ENCODE peak calls at places on chromosomes 12 and 14, in seven cellular contexts. One of them, this sample, is unnamed.

GRCh38 chr14:55038708-55039107 is 11.7 kb downstream of the SOCS4 start:
- DNase-seq in transverse colon: no peak
- DNase-seq in A549: no peak
- DNase-seq in SK-N-SH: no peak
- DNase-seq in tibial nerve: no peak
- DNase-seq in stomach: no peak
- DNase-seq in upper lobe of left lung: no peak
- DNase-seq in this sample: no peak

GRCh38 chr14:104876251-104876699 is 11.2 kb downstream of the CEP170B start:
- DNase-seq in upper lobe of left lung: no peak
- DNase-seq in A549: peak; percentile 69
- DNase-seq in tibial nerve: no peak
- DNase-seq in SK-N-SH: peak; percentile 92
- DNase-seq in transverse colon: no peak
- DNase-seq in stomach: no peak
- DNase-seq in this sample: peak; percentile 31

GRCh38 chr12:104888892-104889291 is 69.2 kb downstream of the SLC41A2 start:
- DNase-seq in stomach: no peak
- DNase-seq in upper lobe of left lung: no peak
- DNase-seq in SK-N-SH: no peak
- DNase-seq in A549: no peak
- DNase-seq in transverse colon: no peak
- DNase-seq in tibial nerve: no peak
- DNase-seq in this sample: no peak

GRCh38 chr12:12684375-12685106 is 11.4 kb downstream of the GPR19 start:
- DNase-seq in stomach: no peak
- DNase-seq in A549: peak; percentile 51
- DNase-seq in upper lobe of left lung: no peak
- DNase-seq in transverse colon: no peak
- DNase-seq in SK-N-SH: peak; percentile 75
- DNase-seq in tibial nerve: peak; percentile 51
- DNase-seq in this sample: no peak

GRCh38 chr14:100526632-100527031 is 60.6 kb downstream of the BEGAIN start:
- DNase-seq in tibial nerve: peak; percentile 3
- DNase-seq in transverse colon: no peak
- DNase-seq in stomach: peak; percentile 23
- DNase-seq in upper lobe of left lung: peak; percentile 21
- DNase-seq in A549: no peak
- DNase-seq in SK-N-SH: no peak
- DNase-seq in this sample: no peak

GRCh38 chr12:85016423-85016822 is 19.7 kb downstream of the TSPAN19 start:
- DNase-seq in tibial nerve: peak; percentile 74
- DNase-seq in upper lobe of left lung: no peak
- DNase-seq in transverse colon: no peak
- DNase-seq in stomach: no peak
- DNase-seq in A549: peak; percentile 78
- DNase-seq in SK-N-SH: no peak
- DNase-seq in this sample: no peak

GRCh38 chr14:76687611-76688372 is 73.5 kb upstream of the VASH1 start:
- DNase-seq in SK-N-SH: no peak
- DNase-seq in tibial nerve: no peak
- DNase-seq in stomach: no peak
- DNase-seq in A549: no peak
- DNase-seq in transverse colon: peak; percentile 58
- DNase-seq in upper lobe of left lung: no peak
- DNase-seq in this sample: no peak

GRCh38 chr12:19850341-19851065 is 411.2 kb downstream of the AEBP2 start:
- DNase-seq in transverse colon: no peak
- DNase-seq in SK-N-SH: no peak
- DNase-seq in tibial nerve: no peak
- DNase-seq in stomach: no peak
- DNase-seq in upper lobe of left lung: no peak
- DNase-seq in A549: no peak
- DNase-seq in this sample: no peak

GRCh38 chr12:80813820-80814219 is 97.1 kb downstream of the MYF5 start:
- DNase-seq in transverse colon: no peak
- DNase-seq in upper lobe of left lung: no peak
- DNase-seq in stomach: no peak
- DNase-seq in tibial nerve: no peak
- DNase-seq in SK-N-SH: no peak
- DNase-seq in A549: no peak
- DNase-seq in this sample: no peak

GRCh38 chr12:78671295-78671694 is 193.3 kb upstream of the SYT1 start:
- DNase-seq in transverse colon: no peak
- DNase-seq in stomach: no peak
- DNase-seq in upper lobe of left lung: no peak
- DNase-seq in SK-N-SH: no peak
- DNase-seq in tibial nerve: no peak
- DNase-seq in A549: peak; percentile 62
- DNase-seq in this sample: no peak

GRCh38 chr12:42076976-42077375 is 67.7 kb downstream of the GXYLT1 start:
- DNase-seq in SK-N-SH: no peak
- DNase-seq in tibial nerve: no peak
- DNase-seq in stomach: no peak
- DNase-seq in transverse colon: no peak
- DNase-seq in A549: no peak
- DNase-seq in upper lobe of left lung: no peak
- DNase-seq in this sample: no peak
- TF ChIP-seq EP300 in SK-N-SH: no peak
- TF ChIP-seq EP300 in tibial nerve: no peak
- TF ChIP-seq EP300 in stomach: no peak
- TF ChIP-seq EP300 in transverse colon: no peak
- TF ChIP-seq EP300 in A549: no peak
- TF ChIP-seq EP300 in upper lobe of left lung: no peak
- TF ChIP-seq EP300 in this sample: no peak

DNA sequence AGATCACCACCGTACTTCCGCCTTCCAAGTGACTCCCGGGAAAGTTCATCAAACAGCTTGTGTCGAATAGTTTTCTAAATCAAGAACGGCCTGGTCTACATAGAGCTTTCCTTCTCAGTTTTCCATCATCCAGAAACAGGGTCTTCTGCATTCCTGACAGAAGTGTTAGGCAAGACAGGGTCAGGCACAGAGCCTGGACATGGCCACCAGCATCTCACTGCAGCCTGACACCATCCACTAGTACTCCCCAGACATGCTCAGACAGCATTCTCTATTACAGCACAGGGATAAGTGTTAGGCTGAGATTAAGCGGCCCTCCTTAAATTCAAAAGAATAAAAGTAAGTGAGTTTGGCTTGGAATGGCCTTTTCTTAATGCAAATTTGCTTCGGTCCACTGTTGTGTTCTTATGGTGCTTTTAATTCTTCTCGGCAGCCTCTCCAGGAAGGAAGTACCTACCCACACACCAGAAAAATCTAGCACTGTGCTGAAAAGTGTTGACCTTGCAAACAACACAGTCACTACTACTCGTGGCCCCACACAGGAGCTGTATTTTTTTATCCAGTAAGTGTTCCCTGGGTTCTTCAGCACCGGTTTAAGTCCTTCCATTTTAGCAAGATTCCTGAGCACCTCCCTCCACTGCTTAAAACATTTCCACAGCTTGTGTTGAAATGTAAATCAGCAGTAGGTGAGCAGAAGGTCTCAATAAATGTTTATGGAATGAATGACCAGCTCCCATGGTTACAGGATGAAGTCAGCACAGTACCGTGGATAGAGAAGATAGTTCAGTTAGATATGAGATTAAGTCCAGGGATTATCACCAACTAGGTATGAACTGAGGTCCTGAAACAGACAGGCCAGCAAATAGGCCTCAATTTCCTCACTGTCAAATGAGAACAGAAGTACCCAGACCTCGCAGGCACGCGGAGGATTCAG is 44.1 kb downstream of the SETD3 start:
- DNase-seq in upper lobe of left lung: peak; percentile 50
- DNase-seq in A549: no peak
- DNase-seq in stomach: no peak
- DNase-seq in tibial nerve: no peak
- DNase-seq in transverse colon: no peak
- DNase-seq in SK-N-SH: no peak
- DNase-seq in this sample: no peak
- H3K27ac ChIP-seq in upper lobe of left lung: peak overlapping the region; percentile 71
- H3K27ac ChIP-seq in A549: no peak overlapping the region
- H3K27ac ChIP-seq in stomach: no peak overlapping the region
- H3K27ac ChIP-seq in tibial nerve: no peak overlapping the region
- H3K27ac ChIP-seq in transverse colon: no peak overlapping the region
- H3K27ac ChIP-seq in SK-N-SH: no peak overlapping the region
- H3K27ac ChIP-seq in this sample: no peak overlapping the region

DNA sequence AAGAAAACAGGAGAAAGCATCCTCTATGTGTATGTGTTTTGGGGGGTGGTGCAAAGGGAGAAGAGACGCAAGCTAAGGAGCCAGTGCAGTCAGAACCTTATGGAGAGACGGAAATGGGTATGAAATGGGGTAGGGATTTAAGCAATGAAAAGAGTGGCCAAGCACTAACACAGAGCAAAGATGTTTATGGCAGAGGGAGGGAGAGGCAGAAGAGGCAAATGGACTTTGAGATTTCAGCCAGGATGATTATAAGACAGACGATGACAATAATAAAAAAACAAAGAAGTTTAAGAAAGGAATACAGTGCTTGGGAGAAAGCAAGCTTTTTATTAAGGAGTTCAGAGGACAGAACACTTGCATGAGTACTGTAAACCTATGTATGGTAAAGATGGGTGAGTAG is 44.6 kb downstream of the DCAF5 start:
- DNase-seq in A549: no peak
- DNase-seq in tibial nerve: no peak
- DNase-seq in upper lobe of left lung: no peak
- DNase-seq in SK-N-SH: no peak
- DNase-seq in stomach: no peak
- DNase-seq in transverse colon: no peak
- DNase-seq in this sample: no peak
- H3K4me3 ChIP-seq in A549: no peak overlapping the region
- H3K4me3 ChIP-seq in tibial nerve: no peak overlapping the region
- H3K4me3 ChIP-seq in upper lobe of left lung: no peak overlapping the region
- H3K4me3 ChIP-seq in SK-N-SH: no peak overlapping the region
- H3K4me3 ChIP-seq in stomach: no peak overlapping the region
- H3K4me3 ChIP-seq in transverse colon: no peak overlapping the region
- H3K4me3 ChIP-seq in this sample: no peak overlapping the region

DNA sequence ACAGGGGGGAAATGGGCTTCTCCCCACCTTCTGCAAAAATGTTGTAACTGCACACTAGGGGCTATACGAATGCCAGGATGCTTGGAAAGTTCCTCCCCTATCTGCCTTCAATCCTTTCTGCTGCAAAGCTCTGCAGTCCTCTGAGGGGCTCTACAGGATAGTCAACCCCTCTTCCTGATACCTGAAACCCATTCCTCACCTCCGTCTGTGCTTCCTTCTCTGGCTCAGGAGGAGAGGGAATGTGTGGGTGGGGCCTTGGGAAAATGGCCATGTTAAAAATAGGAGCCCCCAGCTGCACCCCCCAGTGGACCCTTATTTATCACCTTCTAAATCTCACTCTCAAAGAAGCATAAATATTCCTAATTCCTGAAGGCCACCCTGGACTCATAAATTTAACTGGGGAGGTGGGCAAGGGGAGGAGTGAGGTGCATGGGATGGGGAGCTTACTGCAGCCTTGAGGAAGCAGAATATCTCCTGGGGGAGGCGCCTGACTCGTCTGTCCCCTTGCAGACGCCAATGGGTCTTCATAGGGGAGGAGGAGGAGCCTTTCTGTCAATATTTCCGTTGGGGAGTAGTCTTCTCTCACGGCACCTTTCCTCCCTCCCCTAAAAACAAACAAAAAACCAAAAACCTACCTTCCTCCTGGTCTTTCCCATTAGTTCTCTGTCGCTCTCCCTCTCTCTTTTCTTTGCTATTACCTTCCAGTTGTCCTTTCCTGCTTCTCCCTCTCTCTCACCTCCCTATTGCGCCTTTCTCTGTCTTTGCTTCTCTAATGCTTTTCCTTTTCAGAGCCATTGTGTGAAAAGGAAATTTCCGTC is 6.3 kb downstream of the GPR84 start:
- DNase-seq in SK-N-SH: no peak
- DNase-seq in transverse colon: peak; percentile 32
- DNase-seq in stomach: no peak
- DNase-seq in tibial nerve: no peak
- DNase-seq in upper lobe of left lung: no peak
- DNase-seq in A549: no peak
- DNase-seq in this sample: no peak
- TF ChIP-seq EP300 in SK-N-SH: no peak
- TF ChIP-seq EP300 in transverse colon: no peak
- TF ChIP-seq EP300 in stomach: no peak
- TF ChIP-seq EP300 in tibial nerve: no peak
- TF ChIP-seq EP300 in upper lobe of left lung: no peak
- TF ChIP-seq EP300 in A549: no peak
- TF ChIP-seq EP300 in this sample: no peak

GRCh38 chr12:64672925-64673409 is 62.7 kb downstream of the RASSF3 start:
- DNase-seq in stomach: peak; percentile 84
- DNase-seq in SK-N-SH: peak; percentile 69
- DNase-seq in tibial nerve: no peak
- DNase-seq in A549: peak; percentile 62
- DNase-seq in upper lobe of left lung: peak; percentile 42
- DNase-seq in transverse colon: peak; percentile 93
- DNase-seq in this sample: peak; percentile 67
- H3K27ac ChIP-seq in stomach: peak overlapping the region; percentile 90
- H3K27ac ChIP-seq in SK-N-SH: peak overlapping the region; percentile 84
- H3K27ac ChIP-seq in tibial nerve: no peak overlapping the region
- H3K27ac ChIP-seq in A549: peak overlapping the region; percentile 79
- H3K27ac ChIP-seq in upper lobe of left lung: peak overlapping the region; percentile 76
- H3K27ac ChIP-seq in transverse colon: peak overlapping the region; percentile 80
- H3K27ac ChIP-seq in this sample: peak overlapping the region; percentile 49

This sample was measured in ovary.